ENCODE peak calls at places on chromosomes 1 and 21, in five cellular contexts. One of them, this sample, is unnamed.
A peak's percentile ranks its signal among the peaks of the same experiment; 100 is the strongest.

GRCh38 chr1:221810406-221810805 is 68.5 kb upstream of the DUSP10 start:
- DNase-seq in PC-9: peak; percentile 60
- DNase-seq in breast epithelium: no peak
- DNase-seq in AG09309: no peak
- DNase-seq in adipocyte: peak; percentile 45
- DNase-seq in this sample: no peak

GRCh38 chr1:18549896-18550295 is 69.2 kb downstream of the KLHDC7A start:
- DNase-seq in PC-9: no peak
- DNase-seq in breast epithelium: no peak
- DNase-seq in AG09309: no peak
- DNase-seq in adipocyte: no peak
- DNase-seq in this sample: no peak

GRCh38 chr1:149879556-149879955 is 19.8 kb upstream of the BOLA1 start:
- DNase-seq in PC-9: no peak
- DNase-seq in breast epithelium: no peak
- DNase-seq in AG09309: no peak
- DNase-seq in adipocyte: no peak
- DNase-seq in this sample: no peak

GRCh38 chr1:248872752-248873408 is 14.0 kb upstream of the ZNF692 start:
- DNase-seq in PC-9: peak; percentile 64
- DNase-seq in breast epithelium: peak; percentile 46
- DNase-seq in AG09309: no peak
- DNase-seq in adipocyte: peak; percentile 76
- DNase-seq in this sample: peak; percentile 59

GRCh38 chr1:231638647-231639046 is 12.1 kb downstream of the DISC1 start:
- DNase-seq in PC-9: no peak
- DNase-seq in breast epithelium: no peak
- DNase-seq in AG09309: no peak
- DNase-seq in adipocyte: no peak
- DNase-seq in this sample: no peak

GRCh38 chr1:25575191-25575590 is 31.8 kb downstream of the LDLRAP1 start:
- DNase-seq in PC-9: no peak
- DNase-seq in breast epithelium: no peak
- DNase-seq in AG09309: no peak
- DNase-seq in adipocyte: no peak
- DNase-seq in this sample: no peak

GRCh38 chr1:179083031-179083345 is 1.1 kb downstream of the TOR3A start:
- DNase-seq in PC-9: no peak
- DNase-seq in breast epithelium: no peak
- DNase-seq in AG09309: no peak
- DNase-seq in adipocyte: peak; percentile 55
- DNase-seq in this sample: no peak

GRCh38 chr1:116915182-116915611 is 5.5 kb downstream of the PTGFRN start:
- DNase-seq in PC-9: peak; percentile 74
- DNase-seq in breast epithelium: no peak
- DNase-seq in AG09309: no peak
- DNase-seq in adipocyte: peak; percentile 4
- DNase-seq in this sample: no peak

GRCh38 chr21:18350216-18350615 is 53.4 kb downstream of the TMPRSS15 start:
- DNase-seq in PC-9: no peak
- DNase-seq in breast epithelium: no peak
- DNase-seq in AG09309: no peak
- DNase-seq in adipocyte: no peak
- DNase-seq in this sample: no peak

GRCh38 chr1:10451286-10451685 is 1.5 kb downstream of the CORT start:
- DNase-seq in PC-9: no peak
- DNase-seq in breast epithelium: no peak
- DNase-seq in AG09309: no peak
- DNase-seq in adipocyte: peak; percentile 74
- DNase-seq in this sample: no peak

GRCh38 chr1:36328713-36329112 is 5.3 kb upstream of the EVA1B start:
- DNase-seq in PC-9: no peak
- DNase-seq in breast epithelium: no peak
- DNase-seq in AG09309: no peak
- DNase-seq in adipocyte: no peak
- DNase-seq in this sample: no peak

GRCh38 chr1:31762726-31763670 is 1.1 kb downstream of the ADGRB2 start:
- DNase-seq in PC-9: peak; percentile 88
- DNase-seq in breast epithelium: peak; percentile 51
- DNase-seq in AG09309: no peak
- DNase-seq in adipocyte: peak; percentile 93
- DNase-seq in this sample: peak; percentile 37

GRCh38 chr1:240417317-240417716 is 194.6 kb downstream of the GREM2 start:
- DNase-seq in PC-9: no peak
- DNase-seq in breast epithelium: no peak
- DNase-seq in AG09309: no peak
- DNase-seq in adipocyte: peak; percentile 25
- DNase-seq in this sample: no peak

GRCh38 chr1:9249534-9250335 is 15.2 kb downstream of the H6PD start:
- DNase-seq in PC-9: no peak
- DNase-seq in breast epithelium: peak; percentile 55
- DNase-seq in AG09309: no peak
- DNase-seq in adipocyte: peak; percentile 42
- DNase-seq in this sample: peak; percentile 79

GRCh38 chr1:28099050-28099769 is 10.8 kb upstream of the EYA3 start:
- DNase-seq in PC-9: no peak
- DNase-seq in breast epithelium: no peak
- DNase-seq in AG09309: no peak
- DNase-seq in adipocyte: no peak
- DNase-seq in this sample: peak; percentile 64

GRCh38 chr1:245946905-245947304 is 560.2 kb downstream of the SMYD3 start:
- DNase-seq in PC-9: no peak
- DNase-seq in breast epithelium: no peak
- DNase-seq in AG09309: no peak
- DNase-seq in adipocyte: no peak
- DNase-seq in this sample: no peak

GRCh38 chr1:184624051-184624450 is 130.6 kb downstream of the EDEM3 start:
- DNase-seq in PC-9: peak; percentile 13
- DNase-seq in breast epithelium: peak; percentile 65
- DNase-seq in AG09309: no peak
- DNase-seq in adipocyte: peak; percentile 79
- DNase-seq in this sample: no peak

GRCh38 chr1:93324486-93325464 is 20.9 kb upstream of the DR1 start:
- DNase-seq in PC-9: no peak
- DNase-seq in breast epithelium: no peak
- DNase-seq in AG09309: peak; percentile 61
- DNase-seq in adipocyte: peak; percentile 70
- DNase-seq in this sample: no peak

DNA sequence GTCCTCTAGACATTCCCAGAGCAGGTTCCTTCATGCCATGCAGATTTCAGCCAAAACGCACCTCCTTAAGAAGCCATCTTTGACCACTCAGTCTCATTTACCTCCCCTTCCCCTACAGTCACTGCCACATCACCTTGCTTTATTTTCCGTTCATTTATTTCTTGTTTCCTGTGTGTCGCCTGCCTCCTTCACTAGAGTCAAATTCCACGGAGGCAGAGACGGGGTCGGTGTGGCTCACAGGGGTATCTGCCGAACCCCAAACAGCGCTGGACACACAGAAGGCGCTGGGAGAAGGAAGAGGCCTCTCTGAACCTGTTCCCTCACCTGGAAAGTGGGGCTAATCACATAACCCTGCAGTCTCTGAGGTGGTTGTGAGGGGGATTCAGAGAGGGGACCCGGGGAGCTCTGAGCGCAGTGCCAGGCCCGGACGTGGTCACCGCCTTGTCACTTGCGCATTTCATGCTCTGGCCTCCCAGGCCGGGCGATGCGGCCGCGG is 23.6 kb upstream of the DMBX1 start:
- DNase-seq in PC-9: no peak
- DNase-seq in breast epithelium: no peak
- DNase-seq in AG09309: no peak
- DNase-seq in adipocyte: no peak
- DNase-seq in this sample: no peak
- H3K4me3 ChIP-seq in PC-9: no peak overlapping the region
- H3K4me3 ChIP-seq in breast epithelium: peak overlapping the region; percentile 70
- H3K4me3 ChIP-seq in AG09309: no peak overlapping the region
- H3K4me3 ChIP-seq in adipocyte: no peak overlapping the region
- H3K4me3 ChIP-seq in this sample: peak overlapping the region; percentile 72

GRCh38 chr1:94736073-94736472 is 84.1 kb upstream of the SLC44A3 start:
- DNase-seq in PC-9: no peak
- DNase-seq in breast epithelium: no peak
- DNase-seq in AG09309: no peak
- DNase-seq in adipocyte: no peak
- DNase-seq in this sample: no peak

GRCh38 chr1:94736549-94736948 is 83.6 kb upstream of the SLC44A3 start:
- DNase-seq in PC-9: no peak
- DNase-seq in breast epithelium: no peak
- DNase-seq in AG09309: no peak
- DNase-seq in adipocyte: no peak
- DNase-seq in this sample: no peak

GRCh38 chr1:94738371-94738770 is 81.8 kb upstream of the SLC44A3 start:
- DNase-seq in PC-9: no peak
- DNase-seq in breast epithelium: no peak
- DNase-seq in AG09309: no peak
- DNase-seq in adipocyte: no peak
- DNase-seq in this sample: no peak

GRCh38 chr1:94737124-94737998 is 82.8 kb upstream of the SLC44A3 start:
- DNase-seq in PC-9: no peak
- DNase-seq in breast epithelium: no peak
- DNase-seq in AG09309: no peak
- DNase-seq in adipocyte: no peak
- DNase-seq in this sample: no peak

GRCh38 chr1:94734963-94735899 is 84.9 kb upstream of the SLC44A3 start:
- DNase-seq in PC-9: no peak
- DNase-seq in breast epithelium: peak; percentile 80
- DNase-seq in AG09309: no peak
- DNase-seq in adipocyte: peak; percentile 81
- DNase-seq in this sample: peak; percentile 17
- H3K4me3 ChIP-seq in PC-9: no peak overlapping the region
- H3K4me3 ChIP-seq in breast epithelium: peak overlapping the region; percentile 46
- H3K4me3 ChIP-seq in AG09309: no peak overlapping the region
- H3K4me3 ChIP-seq in adipocyte: peak overlapping the region; percentile 38
- H3K4me3 ChIP-seq in this sample: peak overlapping the region; percentile 0

GRCh38 chr1:40314721-40315238 is 2.3 kb downstream of the COL9A2 start:
- DNase-seq in PC-9: no peak
- DNase-seq in breast epithelium: no peak
- DNase-seq in AG09309: no peak
- DNase-seq in adipocyte: no peak
- DNase-seq in this sample: no peak
- H3K4me3 ChIP-seq in PC-9: no peak overlapping the region
- H3K4me3 ChIP-seq in breast epithelium: peak overlapping the region; percentile 74
- H3K4me3 ChIP-seq in AG09309: peak overlapping the region; percentile 22
- H3K4me3 ChIP-seq in adipocyte: peak overlapping the region; percentile 65
- H3K4me3 ChIP-seq in this sample: peak overlapping the region; percentile 46

GRCh38 chr1:42587753-42588152 is 70.5 kb upstream of the PPIH start:
- DNase-seq in PC-9: no peak
- DNase-seq in breast epithelium: no peak
- DNase-seq in AG09309: no peak
- DNase-seq in adipocyte: no peak
- DNase-seq in this sample: no peak

GRCh38 chr1:42592811-42593210 is 65.4 kb upstream of the PPIH start:
- DNase-seq in PC-9: no peak
- DNase-seq in breast epithelium: no peak
- DNase-seq in AG09309: no peak
- DNase-seq in adipocyte: no peak
- DNase-seq in this sample: no peak
- H3K4me3 ChIP-seq in PC-9: no peak overlapping the region
- H3K4me3 ChIP-seq in breast epithelium: no peak overlapping the region
- H3K4me3 ChIP-seq in AG09309: no peak overlapping the region
- H3K4me3 ChIP-seq in adipocyte: no peak overlapping the region
- H3K4me3 ChIP-seq in this sample: no peak overlapping the region

This sample was measured in gastrocnemius medialis.